ENCODE peak calls at places on chromosomes 4 and X, in eight cellular contexts. N is thyroid gland, F is heart right ventricle, A is sigmoid colon, D is AG09309, W is GM06990, Q is fibroblast of mammary gland, X is cardiac fibroblast. K is an unnamed sample.

GRCh38 chr4:144674711-144675110 is 28.8 kb downstream of the HHIP start:
- DNase-seq in F (no peak), N (no peak), X (no peak), Q (no peak), D (no peak), A (no peak), W (no peak), K (no peak)

GRCh38 chr4:141028024-141028529 is 105.2 kb downstream of the RNF150 start:
- DNase-seq in W (no peak), N (no peak), X (peak; percentile 33), D (peak; percentile 94), Q (peak; percentile 95), A (no peak), F (no peak), K (no peak)

GRCh38 chrX:115372026-115372610 is 82.6 kb downstream of the LUZP4 start:
- DNase-seq in F (no peak), D (no peak), A (no peak), N (no peak), W (no peak), Q (peak; percentile 70), X (peak; percentile 78), K (peak; percentile 46)

GRCh38 chr4:77158487-77158861 is 1.5 kb downstream of the CCNG2 start:
- DNase-seq in D (no peak), N (peak; percentile 49), F (no peak), A (no peak), W (no peak), X (peak; percentile 43), Q (peak; percentile 17), K (no peak)

GRCh38 chr4:80233390-80233789 is 33.1 kb upstream of the FGF5 start:
- DNase-seq in N (no peak), A (no peak), W (no peak), F (no peak), X (no peak), D (no peak), Q (no peak), K (no peak)

GRCh38 chr4:169060396-169061081 is 50.5 kb upstream of the CBR4 start:
- DNase-seq in A (no peak), N (no peak), Q (peak; percentile 28), X (peak; percentile 24), D (no peak), F (no peak), W (no peak), K (no peak)

GRCh38 chr4:926538-926937 is 5.6 kb downstream of the GAK start:
- DNase-seq in D (no peak), F (no peak), Q (peak; percentile 24), A (no peak), X (no peak), N (peak; percentile 23), W (no peak), K (no peak)

GRCh38 chrX:63764946-63765345 is 20.1 kb downstream of the ARHGEF9 start:
- DNase-seq in A (no peak), F (no peak), Q (peak; percentile 49), N (no peak), D (no peak), X (peak; percentile 41), W (no peak), K (no peak)

GRCh38 chr4:95549246-95550138 is 719 bp upstream of the UNC5C start:
- DNase-seq in Q (no peak), A (peak; percentile 62), F (peak; percentile 75), N (peak; percentile 87), D (no peak), X (peak; percentile 72), W (peak; percentile 39), K (no peak)

GRCh38 chrX:136047001-136047642 is 61.9 kb downstream of the SLC9A6 start:
- DNase-seq in X (peak; percentile 28), F (no peak), D (no peak), A (no peak), N (no peak), Q (peak; percentile 76), W (no peak), K (no peak)

GRCh38 chr4:159229164-159229563 is 126.3 kb downstream of the RAPGEF2 start:
- DNase-seq in Q (no peak), W (no peak), X (peak; percentile 87), D (no peak), A (no peak), F (no peak), N (no peak), K (peak; percentile 18)

GRCh38 chr4:24032371-24032989 is 142.6 kb upstream of the PPARGC1A start:
- DNase-seq in D (no peak), A (no peak), F (no peak), N (peak; percentile 9), Q (peak; percentile 25), W (no peak), X (peak; percentile 23), K (no peak)

GRCh38 chrX:39017716-39018115 is 216.5 kb downstream of the MID1IP1 start:
- DNase-seq in N (no peak), F (no peak), A (no peak), W (no peak), D (no peak), X (no peak), Q (no peak), K (no peak)

GRCh38 chrX:42955349-42955748 is 177.4 kb upstream of the PPP1R2C start:
- DNase-seq in N (no peak), W (peak; percentile 55), X (no peak), D (no peak), A (no peak), F (no peak), Q (no peak), K (no peak)

GRCh38 chr4:119570401-119570800 is 58.2 kb downstream of the PDE5A start:
- DNase-seq in D (no peak), N (no peak), F (no peak), X (peak; percentile 49), W (no peak), A (no peak), Q (peak; percentile 15), K (no peak)

GRCh38 chr4:133146574-133147198 is 2.4 kb upstream of the PCDH10 start:
- DNase-seq in D (no peak), A (peak; percentile 62), X (peak; percentile 66), N (peak; percentile 32), W (no peak), F (peak; percentile 13), Q (peak; percentile 50), K (no peak)

GRCh38 chr4:70678383-70678999 is 9.8 kb upstream of the UTP3 start:
- DNase-seq in W (peak; percentile 40), Q (no peak), D (no peak), N (no peak), A (no peak), F (no peak), X (no peak), K (no peak)

GRCh38 chr4:2963185-2964076 is at the start of the genes GRK4 and NOP14:
- DNase-seq in W (peak; percentile 98), D (peak; percentile 93), A (peak; percentile 99), N (peak; percentile 97), Q (peak; percentile 97), F (peak; percentile 98), X (peak; percentile 98), K (peak; percentile 63)
- TF ChIP-seq CTCF in W (no peak), D (no peak), A (no peak), N (no peak), Q (no peak), F (peak; percentile 24), X (no peak), K (peak; percentile 14)

DNA sequence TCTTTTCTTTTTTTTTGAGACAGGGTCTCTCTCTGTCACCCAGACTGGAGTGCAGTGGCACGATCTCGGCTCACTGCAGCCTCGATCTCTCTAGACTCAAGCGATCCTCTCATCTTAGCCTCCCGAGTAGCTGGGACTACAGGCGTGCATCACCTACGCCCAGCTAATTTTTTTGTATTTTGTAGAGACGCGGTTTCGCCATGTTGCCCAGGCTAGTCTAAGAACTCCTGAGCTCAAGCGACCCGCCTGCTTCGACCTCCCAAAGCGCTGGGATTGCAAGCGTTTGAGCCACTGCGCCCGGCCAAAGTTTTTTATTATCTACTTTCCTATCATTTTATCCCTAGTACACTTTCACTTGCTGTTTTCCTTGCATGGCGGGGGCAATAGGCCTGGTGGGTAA is 1.4 kb downstream of the UBA6 start:
- DNase-seq in D (no peak), X (no peak), W (no peak), Q (no peak), F (no peak), A (no peak), N (no peak), K (no peak)
- H3K4me3 ChIP-seq in D (peak overlapping the region; percentile 61), X (peak overlapping the region; percentile 86), W (peak overlapping the region; percentile 80), Q (peak overlapping the region; percentile 74), F (no peak overlapping the region), A (no peak overlapping the region), N (no peak overlapping the region), K (peak overlapping the region; percentile 98)

GRCh38 chr4:88528861-88529260 is 5.3 kb upstream of the PYURF start:
- DNase-seq in N (no peak), Q (no peak), A (no peak), F (no peak), W (no peak), D (no peak), X (peak; percentile 46), K (no peak)
- TF ChIP-seq CTCF in N (no peak), Q (no peak), A (no peak), F (peak; percentile 17), W (no peak), D (no peak), X (peak; percentile 3), K (no peak)

GRCh38 chr4:108166441-108167315 is 2.1 kb downstream of the LEF1 start:
- DNase-seq in D (no peak), W (peak; percentile 35), A (no peak), F (no peak), Q (peak; percentile 26), N (peak; percentile 28), X (no peak), K (no peak)

GRCh38 chr4:108163352-108163751 is 5.4 kb downstream of the LEF1 start:
- DNase-seq in A (no peak), W (no peak), D (no peak), N (no peak), Q (no peak), F (no peak), X (no peak), K (no peak)

GRCh38 chr4:108166038-108166437 is 2.7 kb downstream of the LEF1 start:
- DNase-seq in A (no peak), D (no peak), F (no peak), Q (no peak), N (no peak), W (no peak), X (no peak), K (no peak)

GRCh38 chr4:108168213-108168671 is 490 bp downstream of the LEF1 start:
- DNase-seq in W (no peak), N (no peak), D (no peak), X (peak; percentile 32), A (no peak), F (no peak), Q (peak; percentile 17), K (no peak)

DNA sequence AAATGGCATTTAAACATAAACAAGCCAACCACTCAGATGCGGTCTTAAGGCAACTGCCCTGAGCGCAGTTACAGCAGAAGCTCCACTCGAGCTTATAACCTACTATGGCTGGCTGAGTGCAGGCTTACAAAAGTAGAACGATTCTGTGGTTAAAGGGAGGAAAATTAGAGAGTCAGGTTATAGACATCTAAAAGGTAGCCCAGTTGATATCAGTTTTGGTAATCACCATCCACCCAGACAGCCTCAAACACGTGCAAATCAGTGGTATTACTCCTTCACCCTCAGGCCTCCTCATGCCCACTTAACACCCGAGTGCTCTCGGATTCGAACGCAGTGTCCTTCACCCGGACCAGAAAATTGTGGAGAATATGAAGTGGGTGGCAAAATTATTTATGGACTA is 3.1 kb downstream of the LEF1 start:
- DNase-seq in D (no peak), A (no peak), F (no peak), Q (no peak), W (no peak), N (no peak), X (no peak), K (no peak)
- H3K4me3 ChIP-seq in D (no peak overlapping the region), A (no peak overlapping the region), F (no peak overlapping the region), Q (no peak overlapping the region), W (no peak overlapping the region), N (peak overlapping the region; percentile 54), X (no peak overlapping the region), K (peak overlapping the region; percentile 68)

GRCh38 chr4:153344131-153345010 is at the start of gene MND1:
- DNase-seq in D (no peak), A (peak; percentile 88), X (peak; percentile 81), N (peak; percentile 83), F (peak; percentile 87), Q (peak; percentile 70), W (peak; percentile 92), K (no peak)
- TF ChIP-seq CTCF in D (peak; percentile 66), A (peak; percentile 64), X (peak; percentile 51), N (peak; percentile 68), F (peak; percentile 95), Q (no peak), W (peak; percentile 66), K (peak; percentile 85)

K was measured in epithelial cell of proximal tubule.